ENCODE peak calls at places on chromosomes 2 and 18, in six cellular contexts. One of them, this sample, is unnamed.

GRCh38 chr2:137748533-137748932 is 215.7 kb upstream of the HNMT start:
- DNase-seq in WTC11: no peak
- DNase-seq in GM23338: no peak
- DNase-seq in HepG2: no peak
- DNase-seq in H1: no peak
- DNase-seq in K562: no peak
- DNase-seq in this sample: no peak

GRCh38 chr2:133573771-133574170 is 5.5 kb upstream of the NCKAP5 start:
- DNase-seq in HepG2: no peak
- DNase-seq in WTC11: no peak
- DNase-seq in H1: no peak
- DNase-seq in GM23338: no peak
- DNase-seq in K562: no peak
- DNase-seq in this sample: no peak

GRCh38 chr2:10006248-10007147 is 36.9 kb upstream of the KLF11 start:
- DNase-seq in K562: no peak
- DNase-seq in GM23338: no peak
- DNase-seq in HepG2: no peak
- DNase-seq in WTC11: no peak
- DNase-seq in H1: no peak
- DNase-seq in this sample: no peak

GRCh38 chr2:233256048-233256447 is 4.6 kb downstream of the ATG16L1 start:
- DNase-seq in WTC11: no peak
- DNase-seq in GM23338: no peak
- DNase-seq in H1: no peak
- DNase-seq in HepG2: no peak
- DNase-seq in K562: no peak
- DNase-seq in this sample: no peak

GRCh38 chr2:174325932-174326879 is 8.5 kb upstream of the SP9 start:
- DNase-seq in K562: peak; percentile 85
- DNase-seq in H1: no peak
- DNase-seq in HepG2: no peak
- DNase-seq in WTC11: peak; percentile 54
- DNase-seq in GM23338: peak; percentile 86
- DNase-seq in this sample: no peak

GRCh38 chr2:109378682-109379081 is 235.1 kb downstream of the SEPTIN10 start:
- DNase-seq in WTC11: no peak
- DNase-seq in HepG2: no peak
- DNase-seq in GM23338: no peak
- DNase-seq in H1: no peak
- DNase-seq in K562: no peak
- DNase-seq in this sample: no peak

GRCh38 chr2:220998156-220998555 is 573.9 kb downstream of the EPHA4 start:
- DNase-seq in WTC11: no peak
- DNase-seq in GM23338: no peak
- DNase-seq in H1: no peak
- DNase-seq in HepG2: no peak
- DNase-seq in K562: no peak
- DNase-seq in this sample: no peak

GRCh38 chr18:8972116-8972515 is 130.4 kb upstream of the NDUFV2 start:
- DNase-seq in WTC11: no peak
- DNase-seq in H1: no peak
- DNase-seq in HepG2: no peak
- DNase-seq in GM23338: no peak
- DNase-seq in K562: no peak
- DNase-seq in this sample: no peak

GRCh38 chr2:30235008-30235655 is 3.8 kb downstream of the LBH start:
- DNase-seq in GM23338: no peak
- DNase-seq in H1: no peak
- DNase-seq in HepG2: no peak
- DNase-seq in K562: no peak
- DNase-seq in WTC11: no peak
- DNase-seq in this sample: no peak

GRCh38 chr2:230913812-230914211 is 11.2 kb downstream of the GPR55 start:
- DNase-seq in HepG2: no peak
- DNase-seq in H1: no peak
- DNase-seq in WTC11: no peak
- DNase-seq in GM23338: no peak
- DNase-seq in K562: no peak
- DNase-seq in this sample: no peak

GRCh38 chr2:209470-209869 is 54.4 kb downstream of the SH3YL1 start:
- DNase-seq in H1: no peak
- DNase-seq in GM23338: no peak
- DNase-seq in K562: no peak
- DNase-seq in WTC11: no peak
- DNase-seq in HepG2: no peak
- DNase-seq in this sample: no peak

GRCh38 chr2:149858916-149859634 is 271.5 kb upstream of the MMADHC start:
- DNase-seq in HepG2: no peak
- DNase-seq in K562: no peak
- DNase-seq in GM23338: no peak
- DNase-seq in H1: no peak
- DNase-seq in WTC11: no peak
- DNase-seq in this sample: no peak

GRCh38 chr18:22340340-22340739 is 77.4 kb downstream of the CTAGE1 start:
- DNase-seq in K562: no peak
- DNase-seq in WTC11: no peak
- DNase-seq in GM23338: no peak
- DNase-seq in H1: no peak
- DNase-seq in HepG2: no peak
- DNase-seq in this sample: no peak

GRCh38 chr2:241534293-241534692 is 24.3 kb upstream of the BOK start:
- DNase-seq in WTC11: no peak
- DNase-seq in HepG2: no peak
- DNase-seq in K562: no peak
- DNase-seq in H1: no peak
- DNase-seq in GM23338: no peak
- DNase-seq in this sample: no peak

GRCh38 chr2:168091986-168092385 is 155.4 kb downstream of the STK39 start:
- DNase-seq in GM23338: no peak
- DNase-seq in HepG2: no peak
- DNase-seq in WTC11: no peak
- DNase-seq in K562: no peak
- DNase-seq in H1: no peak
- DNase-seq in this sample: no peak

GRCh38 chr2:200380139-200380561 is 73.7 kb downstream of the SPATS2L start:
- DNase-seq in H1: no peak
- DNase-seq in K562: no peak
- DNase-seq in HepG2: no peak
- DNase-seq in WTC11: no peak
- DNase-seq in GM23338: no peak
- DNase-seq in this sample: no peak

GRCh38 chr2:28681216-28681981 is 70.2 kb upstream of the PPP1CB start:
- DNase-seq in H1: no peak
- DNase-seq in WTC11: no peak
- DNase-seq in GM23338: no peak
- DNase-seq in HepG2: no peak
- DNase-seq in K562: no peak
- DNase-seq in this sample: peak; percentile 62

GRCh38 chr2:157746234-157746950 is 117.7 kb upstream of the ACVR1C start:
- DNase-seq in HepG2: no peak
- DNase-seq in H1: no peak
- DNase-seq in GM23338: peak; percentile 16
- DNase-seq in WTC11: no peak
- DNase-seq in K562: no peak
- DNase-seq in this sample: no peak

DNA sequence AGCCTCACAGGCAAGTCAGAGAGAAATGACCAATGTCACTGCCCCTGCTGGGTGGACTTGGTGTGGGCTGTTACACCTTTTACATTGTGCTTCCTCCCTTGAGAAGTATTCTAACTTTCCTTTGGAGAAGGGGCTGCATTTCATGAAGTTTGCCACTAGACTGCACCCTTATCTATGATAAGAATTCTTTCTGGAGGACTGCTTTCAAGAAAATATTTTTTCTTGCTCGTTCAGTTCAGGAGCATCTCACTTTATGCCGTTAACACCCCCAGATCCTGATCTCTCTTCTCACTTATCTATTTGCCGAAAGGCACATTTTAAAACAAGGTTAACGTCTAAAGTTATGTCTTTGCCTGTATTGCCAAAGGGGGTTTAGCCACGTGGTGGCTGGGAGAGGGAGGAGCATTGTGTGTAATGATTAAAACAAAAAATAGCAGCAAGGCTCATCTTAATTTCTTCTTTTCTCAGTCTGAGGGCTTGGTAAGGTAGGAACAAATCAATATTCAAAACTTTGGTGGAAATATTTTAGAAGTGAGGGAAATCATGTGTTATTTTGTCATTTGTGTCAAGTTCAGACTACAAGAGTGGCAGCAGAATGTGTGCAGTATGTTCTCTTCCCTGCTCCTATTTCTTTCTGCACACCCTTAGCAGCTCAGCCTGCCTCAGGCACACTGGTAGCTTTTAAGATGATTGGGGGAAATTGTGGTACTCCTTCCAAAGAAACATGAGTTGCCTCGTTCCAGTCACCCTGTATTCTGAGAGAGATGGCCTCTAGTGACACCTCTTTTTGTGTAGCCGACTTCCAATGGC is 1.6 kb upstream of the IGFBP5 start:
- DNase-seq in HepG2: no peak
- DNase-seq in WTC11: no peak
- DNase-seq in K562: peak; percentile 11
- DNase-seq in GM23338: peak; percentile 66
- DNase-seq in H1: no peak
- DNase-seq in this sample: no peak
- TF ChIP-seq CREB1 in HepG2: no peak
- TF ChIP-seq CREB1 in WTC11: no peak
- TF ChIP-seq CREB1 in K562: no peak
- TF ChIP-seq CREB1 in GM23338: no peak
- TF ChIP-seq CREB1 in H1: no peak
- TF ChIP-seq CREB1 in this sample: no peak

GRCh38 chr2:110984654-110985053 is 136.1 kb upstream of the BCL2L11 start:
- DNase-seq in H1: no peak
- DNase-seq in HepG2: no peak
- DNase-seq in GM23338: no peak
- DNase-seq in WTC11: no peak
- DNase-seq in K562: no peak
- DNase-seq in this sample: no peak
- TF ChIP-seq CREB1 in H1: no peak
- TF ChIP-seq CREB1 in HepG2: no peak
- TF ChIP-seq CREB1 in GM23338: no peak
- TF ChIP-seq CREB1 in WTC11: no peak
- TF ChIP-seq CREB1 in K562: no peak
- TF ChIP-seq CREB1 in this sample: no peak

GRCh38 chr2:215460682-215461081 is 24.8 kb upstream of the FN1 start:
- DNase-seq in HepG2: peak; percentile 89
- DNase-seq in WTC11: no peak
- DNase-seq in H1: no peak
- DNase-seq in K562: no peak
- DNase-seq in GM23338: no peak
- DNase-seq in this sample: no peak
- TF ChIP-seq CREB1 in HepG2: no peak
- TF ChIP-seq CREB1 in WTC11: no peak
- TF ChIP-seq CREB1 in H1: no peak
- TF ChIP-seq CREB1 in K562: no peak
- TF ChIP-seq CREB1 in GM23338: no peak
- TF ChIP-seq CREB1 in this sample: no peak

GRCh38 chr2:8412586-8412985 is 269.3 kb upstream of the ID2 start:
- DNase-seq in H1: no peak
- DNase-seq in HepG2: no peak
- DNase-seq in K562: no peak
- DNase-seq in WTC11: no peak
- DNase-seq in GM23338: peak; percentile 5
- DNase-seq in this sample: no peak
- TF ChIP-seq CREB1 in H1: no peak
- TF ChIP-seq CREB1 in HepG2: no peak
- TF ChIP-seq CREB1 in K562: no peak
- TF ChIP-seq CREB1 in WTC11: no peak
- TF ChIP-seq CREB1 in GM23338: no peak
- TF ChIP-seq CREB1 in this sample: no peak

GRCh38 chr2:164824865-164825264 is 16.8 kb downstream of the COBLL1 start:
- DNase-seq in H1: no peak
- DNase-seq in K562: no peak
- DNase-seq in GM23338: no peak
- DNase-seq in HepG2: no peak
- DNase-seq in WTC11: no peak
- DNase-seq in this sample: no peak

GRCh38 chr2:164831180-164831579 is 10.4 kb downstream of the COBLL1 start:
- DNase-seq in GM23338: no peak
- DNase-seq in K562: no peak
- DNase-seq in H1: no peak
- DNase-seq in HepG2: no peak
- DNase-seq in WTC11: no peak
- DNase-seq in this sample: no peak

GRCh38 chr2:164821338-164821737 is 20.3 kb downstream of the COBLL1 start:
- DNase-seq in GM23338: no peak
- DNase-seq in K562: no peak
- DNase-seq in H1: no peak
- DNase-seq in WTC11: no peak
- DNase-seq in HepG2: no peak
- DNase-seq in this sample: no peak

GRCh38 chr2:164823126-164823525 is 18.5 kb downstream of the COBLL1 start:
- DNase-seq in WTC11: no peak
- DNase-seq in GM23338: no peak
- DNase-seq in K562: no peak
- DNase-seq in H1: no peak
- DNase-seq in HepG2: no peak
- DNase-seq in this sample: no peak

GRCh38 chr2:164826293-164827243 is 15.1 kb downstream of the COBLL1 start:
- DNase-seq in H1: no peak
- DNase-seq in GM23338: peak; percentile 17
- DNase-seq in K562: no peak
- DNase-seq in WTC11: no peak
- DNase-seq in HepG2: peak; percentile 81
- DNase-seq in this sample: no peak
- TF ChIP-seq CREB1 in H1: no peak
- TF ChIP-seq CREB1 in GM23338: no peak
- TF ChIP-seq CREB1 in K562: no peak
- TF ChIP-seq CREB1 in WTC11: no peak
- TF ChIP-seq CREB1 in HepG2: no peak
- TF ChIP-seq CREB1 in this sample: no peak

DNA sequence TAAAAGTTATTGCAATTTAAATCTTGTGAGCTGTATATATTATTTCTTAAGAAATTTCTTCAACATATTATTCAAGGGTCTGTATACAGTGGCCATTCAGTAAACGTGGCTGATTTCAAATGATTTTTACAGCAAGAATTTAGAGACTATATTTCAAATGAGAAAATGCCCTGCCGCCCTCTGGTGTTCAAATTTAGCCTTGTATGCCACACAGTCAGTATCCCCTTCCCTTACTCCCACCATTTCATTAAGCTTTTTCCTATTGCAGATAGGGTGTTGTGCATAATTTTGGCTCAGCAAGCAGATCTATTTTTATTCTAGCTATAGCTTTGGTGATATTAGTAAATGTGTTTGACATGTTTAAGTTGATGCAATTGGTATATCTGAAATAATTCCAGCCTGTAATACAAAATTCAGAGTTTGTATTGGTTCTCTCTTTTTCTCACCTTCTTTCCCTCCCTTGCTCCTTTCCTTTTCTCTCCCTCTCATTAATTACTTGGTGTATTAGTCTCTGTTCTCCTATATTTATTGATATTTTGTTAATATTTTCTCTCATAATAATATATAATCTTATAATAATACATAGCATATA is 22.8 kb upstream of the SCN7A start:
- DNase-seq in K562: peak; percentile 27
- DNase-seq in HepG2: peak; percentile 25
- DNase-seq in GM23338: peak; percentile 72
- DNase-seq in H1: no peak
- DNase-seq in WTC11: peak; percentile 30
- DNase-seq in this sample: no peak
- TF ChIP-seq CREB1 in K562: no peak
- TF ChIP-seq CREB1 in HepG2: no peak
- TF ChIP-seq CREB1 in GM23338: no peak
- TF ChIP-seq CREB1 in H1: no peak
- TF ChIP-seq CREB1 in WTC11: no peak
- TF ChIP-seq CREB1 in this sample: no peak